ENCODE peak calls at places on chromosomes 3 and 15, in four cellular contexts. F is upper lobe of left lung, M is GM12878, Q is HepG2. H is an unnamed sample. For H3K4me1, the result is how much of the 10 kb centered on the place peaks cover.

GRCh38 chr15:32872606-32873291 is 154.9 kb downstream of the GREM1 start:
- ATAC-seq in F (peak), M (no peak), Q (no peak), H (peak)

GRCh38 chr15:65980824-65981456 is 111.6 kb downstream of the RAB11A start:
- ATAC-seq in F (peak), M (peak), Q (peak), H (no peak)

GRCh38 chr3:124791142-124791541 is 60.9 kb downstream of the UMPS start:
- ATAC-seq in F (no peak), M (peak), Q (no peak), H (peak)

GRCh38 chr3:67617518-67617917 is 36.9 kb downstream of the SUCLG2 start:
- ATAC-seq in F (no peak), M (peak), Q (no peak), H (no peak)

GRCh38 chr3:4772171-4772804 is 206.9 kb upstream of the BHLHE40 start:
- ATAC-seq in F (peak), M (no peak), Q (no peak), H (peak)

GRCh38 chr3:81426826-81427565 is 334.4 kb downstream of the GBE1 start:
- ATAC-seq in F (no peak), M (no peak), Q (no peak), H (no peak)

GRCh38 chr15:35115155-35115725 is 30.1 kb upstream of the NANOGP8 start:
- ATAC-seq in F (no peak), M (no peak), Q (peak), H (no peak)

GRCh38 chr3:52894756-52895155 is 2.6 kb downstream of the STIMATE start:
- ATAC-seq in F (no peak), M (no peak), Q (no peak), H (no peak)

GRCh38 chr3:178823556-178824229 is 247.9 kb downstream of the ZMAT3 start:
- ATAC-seq in F (no peak), M (no peak), Q (no peak), H (no peak)

GRCh38 chr15:65778269-65778668 is 13.8 kb downstream of the DENND4A start:
- ATAC-seq in F (no peak), M (peak), Q (no peak), H (no peak)

GRCh38 chr3:138412821-138413531 is 21.4 kb upstream of the ESYT3 start:
- ATAC-seq in F (peak), M (no peak), Q (peak), H (no peak)

GRCh38 chr15:69104050-69104750 is 56.2 kb upstream of the GLCE start:
- ATAC-seq in F (no peak), M (peak), Q (peak), H (no peak)

GRCh38 chr15:52256930-52257733 is 38.5 kb downstream of the MYO5C start:
- ATAC-seq in F (no peak), M (no peak), Q (no peak), H (no peak)

GRCh38 chr15:53910236-53910849 is 67.9 kb upstream of the UNC13C start:
- ATAC-seq in F (peak), M (no peak), Q (no peak), H (no peak)

DNA sequence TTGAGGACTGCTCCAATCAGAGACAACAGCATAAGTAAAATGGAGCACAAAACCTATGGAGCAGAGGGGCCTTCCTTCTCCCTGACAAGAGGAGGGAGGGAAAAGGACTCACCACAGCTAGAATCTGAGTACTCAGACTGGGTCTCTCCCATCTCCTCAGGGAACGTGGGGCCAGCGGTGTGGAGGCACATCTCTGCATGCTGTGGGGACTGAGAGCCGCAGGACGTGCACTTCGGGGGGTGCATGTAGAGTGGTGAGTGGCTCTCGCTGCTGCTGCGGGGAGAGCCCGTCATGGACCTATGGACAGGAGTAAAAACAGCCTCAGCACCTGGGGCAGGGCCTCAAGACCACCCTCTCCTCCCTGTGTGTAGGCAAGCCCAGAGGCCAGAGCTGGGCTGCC is 17.0 kb downstream of the BCL6 start:
- ATAC-seq in F (no peak), M (no peak), Q (no peak), H (peak)
- TF ChIP-seq POLR2AphosphoS5 in F (no peak), M (no peak), Q (no peak), H (peak)

GRCh38 chr15:55277715-55278114 is 11.9 kb downstream of the RAB27A start:
- ATAC-seq in F (no peak), M (no peak), Q (no peak), H (no peak)
- H3K4me1 ChIP-seq in F (under half), M (under half), Q (under half), H (under half)

DNA sequence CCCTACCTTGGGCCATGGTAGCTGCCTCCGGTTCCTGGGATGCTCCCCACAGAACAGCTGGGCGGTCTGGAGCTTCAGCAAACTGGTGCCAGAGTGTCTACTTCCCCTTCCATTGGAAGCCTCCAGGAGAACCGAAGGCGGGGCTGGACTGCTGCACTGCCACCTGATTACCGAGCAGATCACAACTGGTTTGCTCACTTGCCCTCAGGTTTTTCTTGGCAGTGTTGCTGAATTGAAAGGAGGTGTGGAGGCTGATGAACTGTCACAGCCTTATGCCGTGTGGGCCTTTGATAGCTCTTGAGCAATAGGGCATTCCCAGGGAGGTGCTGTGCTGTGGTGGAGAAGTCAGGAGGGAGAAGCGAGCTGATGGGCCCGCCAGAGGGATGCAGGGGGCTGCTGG is at the start of gene TGM5:
- ATAC-seq in F (no peak), M (no peak), Q (peak), H (no peak)
- TF ChIP-seq POLR2AphosphoS5 in F (no peak), M (no peak), Q (no peak), H (no peak)

DNA sequence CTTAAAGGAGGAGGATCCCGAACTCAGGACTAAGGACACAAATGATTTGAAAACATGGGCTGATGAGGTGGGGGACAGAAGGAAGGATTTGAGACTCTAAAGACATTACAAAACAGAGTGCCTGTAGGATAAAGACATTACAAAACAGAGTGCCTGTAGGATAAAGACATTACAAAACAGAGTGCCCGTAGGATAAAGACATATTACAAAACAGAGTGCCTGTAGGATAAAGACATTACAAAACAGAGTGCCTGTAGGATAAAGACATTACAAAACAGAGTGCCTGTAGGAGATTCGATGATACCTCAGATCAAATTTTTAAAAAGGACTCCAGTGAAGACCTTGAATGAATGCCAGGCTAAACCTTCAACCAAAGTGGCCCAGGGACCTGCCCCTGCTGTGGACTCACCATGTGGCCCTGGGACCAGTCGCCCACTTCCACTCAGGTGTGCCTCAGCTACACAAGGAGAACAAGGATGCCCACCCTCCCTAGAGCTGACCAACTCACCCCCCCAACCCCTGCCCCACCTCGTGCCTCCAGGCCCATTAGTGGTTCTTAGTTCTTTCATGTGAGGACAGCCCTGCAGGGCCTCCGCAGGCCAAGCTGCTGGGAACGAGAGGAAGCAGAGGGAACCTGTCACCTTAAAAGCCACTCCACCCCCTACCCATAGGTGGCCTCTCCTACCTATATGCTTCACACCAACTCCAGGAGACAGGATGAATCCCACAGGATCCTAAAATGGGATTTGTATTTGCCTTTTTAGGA is 59.8 kb downstream of the SH3BP5 start:
- ATAC-seq in F (no peak), M (peak), Q (peak), H (no peak)
- H3K4me1 ChIP-seq in F (under half), M (under half), Q (under half), H (under half)

GRCh38 chr3:33115024-33115768 is 1.4 kb downstream of the CRTAP start:
- ATAC-seq in F (peak), M (peak), Q (no peak), H (peak)
- TF ChIP-seq POLR2AphosphoS5 in F (peak), M (no peak), Q (no peak), H (peak)

GRCh38 chr15:101614761-101615160 is 37.4 kb downstream of the TM2D3 start:
- ATAC-seq in F (no peak), M (no peak), Q (no peak), H (no peak)
- H3K4me1 ChIP-seq in F (under half), M (under half), Q (half or more), H (under half)

DNA sequence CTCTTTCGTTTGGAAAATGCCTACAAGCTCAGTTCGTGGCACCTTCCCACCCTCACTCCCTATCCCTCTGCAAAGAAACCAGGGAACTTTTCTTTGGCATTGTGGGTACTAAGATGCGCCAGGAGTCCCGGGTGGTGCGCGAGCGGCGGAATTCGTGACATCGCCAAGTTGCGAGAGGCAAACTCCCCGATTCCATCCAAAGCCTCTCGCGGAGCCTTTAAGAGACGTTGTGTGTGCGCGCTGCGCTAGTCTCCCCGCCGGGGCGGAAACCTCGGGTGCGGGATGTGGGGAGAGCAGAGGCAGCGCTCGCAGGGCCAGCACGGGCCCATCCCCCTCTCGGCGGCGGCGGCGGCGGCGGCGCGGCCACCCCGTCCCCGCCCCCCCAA is 443 bp upstream of the NR2F2 start:
- ATAC-seq in F (no peak), M (peak), Q (peak), H (peak)
- TF ChIP-seq POLR2AphosphoS5 in F (no peak), M (no peak), Q (no peak), H (peak)